ENCODE peak calls at places on chromosomes 4 and X, in nine cellular contexts. G is Caco-2, H is coronary artery, I is RPMI8226, V is anterior cingulate cortex, S is T-helper 17 cell, F is COLO829, X is NCI-H748 treated with DMSO at 0.1 percent for 48 hours, U is A549. P is an unnamed sample.

GRCh38 chr4:87103691-87104187 is 116.7 kb downstream of the KLHL8 start:
- DNase-seq in U (no peak), V (no peak), S (no peak), X (no peak), G (peak; percentile 22), I (no peak), H (no peak), F (peak; percentile 24), P (no peak)

GRCh38 chrX:69387559-69388487 is 116.3 kb upstream of the NALF2 start:
- DNase-seq in X (no peak), U (peak; percentile 43), V (no peak), H (no peak), I (peak; percentile 40), F (peak; percentile 45), S (peak; percentile 7), G (peak; percentile 66), P (no peak)

GRCh38 chr4:123352240-123352945 is 44.2 kb upstream of the SPRY1 start:
- DNase-seq in H (no peak), U (no peak), X (no peak), F (no peak), S (no peak), I (no peak), G (no peak), V (no peak), P (no peak)

GRCh38 chr4:53671757-53672156 is 80.5 kb upstream of the LNX1 start:
- DNase-seq in X (peak; percentile 29), U (no peak), V (no peak), S (no peak), F (no peak), H (no peak), I (peak; percentile 27), G (no peak), P (no peak)

GRCh38 chr4:87054900-87055299 is 120.1 kb downstream of the AFF1 start:
- DNase-seq in V (no peak), G (no peak), U (no peak), I (no peak), F (no peak), X (no peak), S (no peak), H (no peak), P (no peak)

GRCh38 chrX:110219920-110220319 is 98.0 kb downstream of the AMMECR1 start:
- DNase-seq in S (no peak), I (no peak), G (no peak), U (no peak), H (no peak), F (no peak), V (no peak), X (no peak), P (no peak)

GRCh38 chrX:85243761-85244410 is at the start of the genes SATL1 and ZNF711:
- DNase-seq in G (peak; percentile 70), V (peak; percentile 25), F (no peak), U (peak; percentile 14), I (no peak), X (peak; percentile 92), S (no peak), H (no peak), P (no peak)

GRCh38 chr4:24890561-24890960 is 22.3 kb downstream of the CCDC149 start:
- DNase-seq in V (no peak), I (no peak), U (no peak), F (no peak), X (no peak), H (no peak), S (no peak), G (no peak), P (no peak)

GRCh38 chr4:152257601-152258066 is 278.3 kb downstream of the FBXW7 start:
- DNase-seq in G (peak; percentile 29), U (no peak), F (no peak), I (no peak), S (no peak), V (no peak), X (no peak), H (no peak), P (no peak)

GRCh38 chr4:77445846-77446245 is 159.8 kb upstream of the CXCL13 start:
- DNase-seq in X (no peak), G (no peak), F (no peak), I (no peak), U (no peak), V (no peak), H (no peak), S (no peak), P (no peak)

GRCh38 chrX:111352424-111352823 is 59.6 kb downstream of the DCX start:
- DNase-seq in S (no peak), H (no peak), V (no peak), X (no peak), F (no peak), I (peak; percentile 14), G (no peak), U (no peak), P (no peak)

GRCh38 chrX:119073911-119074310 is 1.1 kb downstream of the CT47C1 start:
- DNase-seq in F (no peak), H (no peak), S (no peak), X (no peak), I (no peak), V (no peak), G (no peak), U (no peak), P (no peak)

GRCh38 chr4:123042095-123042494 is 119.7 kb upstream of the NUDT6 start:
- DNase-seq in F (no peak), I (no peak), H (no peak), X (no peak), G (no peak), S (no peak), V (no peak), U (no peak), P (no peak)

GRCh38 chr4:56976283-56976877 is 1.0 kb downstream of the NOA1 start:
- DNase-seq in I (peak; percentile 8), U (no peak), G (no peak), S (no peak), H (no peak), F (no peak), V (peak; percentile 32), X (no peak), P (no peak)

GRCh38 chr4:110165382-110166285 is 32.8 kb downstream of the ELOVL6 start:
- DNase-seq in V (no peak), I (no peak), H (no peak), G (no peak), X (no peak), F (no peak), S (peak; percentile 10), U (no peak), P (no peak)

GRCh38 chr4:86376850-86377249 is 17.0 kb upstream of the MAPK10 start:
- DNase-seq in F (peak; percentile 55), X (no peak), G (no peak), U (no peak), H (no peak), S (no peak), V (no peak), I (no peak), P (no peak)

GRCh38 chrX:56812515-56813105 is 83.6 kb downstream of the NBDY start:
- DNase-seq in U (no peak), F (no peak), H (no peak), I (peak; percentile 36), V (no peak), G (no peak), S (no peak), X (no peak), P (no peak)

GRCh38 chrX:68685722-68686683 is 38.5 kb downstream of the STARD8 start:
- DNase-seq in X (no peak), F (no peak), H (no peak), S (no peak), U (peak; percentile 31), G (no peak), I (peak; percentile 37), V (no peak), P (no peak)

GRCh38 chr4:1871471-1872021 is 353 bp downstream of the NSD2 start:
- DNase-seq in H (no peak), I (peak; percentile 25), F (no peak), G (peak; percentile 65), X (no peak), S (no peak), V (peak; percentile 49), U (no peak), P (no peak)

GRCh38 chr4:5220028-5220427 is 168.7 kb downstream of the STK32B start:
- DNase-seq in I (peak; percentile 7), F (no peak), U (no peak), G (peak; percentile 18), X (no peak), S (no peak), H (no peak), V (no peak), P (no peak)

GRCh38 chrX:65679071-65679540 is 11.7 kb downstream of the MSN start:
- DNase-seq in V (no peak), F (no peak), G (no peak), X (no peak), H (no peak), U (no peak), S (no peak), I (no peak), P (no peak)

GRCh38 chr4:74758521-74758920 is 35.8 kb downstream of the BTC start:
- DNase-seq in F (no peak), S (no peak), X (no peak), V (no peak), I (no peak), U (no peak), G (no peak), H (no peak), P (no peak)

GRCh38 chr4:150310159-150310895 is 232.1 kb downstream of the DCLK2 start:
- DNase-seq in I (no peak), X (no peak), V (no peak), H (no peak), U (no peak), S (no peak), F (no peak), G (no peak), P (no peak)

GRCh38 chr4:75698162-75698962 is 25.2 kb upstream of the G3BP2 start:
- DNase-seq in I (no peak), G (no peak), F (no peak), S (no peak), X (no peak), V (no peak), U (no peak), H (no peak), P (no peak)

GRCh38 chr4:37780444-37781133 is 45.9 kb upstream of the PGM2 start:
- DNase-seq in S (peak; percentile 8), U (no peak), G (peak; percentile 25), F (no peak), I (no peak), X (no peak), H (no peak), V (no peak), P (no peak)

P was measured in GOT3.